ENCODE peak calls at places on chromosome 16, in eight cellular contexts. E is GM23248, W is dorsolateral prefrontal cortex, A is right atrium auricular region, F is prostate gland, L is psoas muscle, U is aorta, Z is tibial nerve. Y is an unnamed sample.

GRCh38 chr16:14310519-14310991 is 239.4 kb downstream of the MRTFB start:
- DNase-seq in E (peak; percentile 67), W (no peak), A (no peak), F (no peak), L (peak; percentile 67), U (peak; percentile 53), Z (no peak), Y (no peak)

GRCh38 chr16:73068546-73069401 is 20.8 kb upstream of the ZFHX3 start:
- DNase-seq in E (peak; percentile 95), W (no peak), A (peak; percentile 91), F (no peak), L (peak; percentile 93), U (peak; percentile 93), Z (no peak), Y (peak; percentile 26)

GRCh38 chr16:1196494-1196893 is 28.6 kb downstream of the TPSG1 start:
- DNase-seq in E (no peak), W (no peak), A (no peak), F (no peak), L (no peak), U (no peak), Z (no peak), Y (no peak)

GRCh38 chr16:80058236-80058635 is 457.7 kb upstream of the MAF start:
- DNase-seq in E (no peak), W (peak; percentile 33), A (peak; percentile 71), F (peak; percentile 52), L (peak; percentile 78), U (peak; percentile 74), Z (peak; percentile 22), Y (no peak)

GRCh38 chr16:68310441-68311315 is at the start of the genes PRMT7 and SLC7A6OS:
- DNase-seq in E (peak; percentile 98), W (peak; percentile 92), A (peak; percentile 86), F (peak; percentile 91), L (peak; percentile 94), U (peak; percentile 96), Z (peak; percentile 89), Y (peak; percentile 86)

GRCh38 chr16:84293406-84293805 is 1.3 kb upstream of the WFDC1 start:
- DNase-seq in E (no peak), W (no peak), A (no peak), F (no peak), L (no peak), U (no peak), Z (no peak), Y (no peak)

GRCh38 chr16:11312718-11313492 is 31.8 kb upstream of the PRM1 start:
- DNase-seq in E (peak; percentile 47), W (no peak), A (no peak), F (no peak), L (no peak), U (no peak), Z (no peak), Y (peak; percentile 43)

GRCh38 chr16:53664724-53665345 is 38.8 kb downstream of the RPGRIP1L start:
- DNase-seq in E (peak; percentile 96), W (no peak), A (no peak), F (no peak), L (no peak), U (no peak), Z (no peak), Y (no peak)

GRCh38 chr16:48358419-48358818 is 26.8 kb downstream of the SIAH1 start:
- DNase-seq in E (no peak), W (no peak), A (no peak), F (no peak), L (no peak), U (no peak), Z (no peak), Y (no peak)

GRCh38 chr16:49330562-49331201 is 42.9 kb upstream of the C16orf78 start:
- DNase-seq in E (no peak), W (peak; percentile 78), A (no peak), F (no peak), L (no peak), U (no peak), Z (no peak), Y (no peak)

GRCh38 chr16:2971134-2971984 is 2.2 kb downstream of the PAQR4 start:
- DNase-seq in E (no peak), W (no peak), A (no peak), F (no peak), L (no peak), U (no peak), Z (no peak), Y (no peak)

GRCh38 chr16:3274490-3274889 is 8.8 kb upstream of the ZNF263 start:
- DNase-seq in E (no peak), W (no peak), A (no peak), F (no peak), L (no peak), U (no peak), Z (no peak), Y (no peak)

GRCh38 chr16:1300664-1301476 is 8.6 kb upstream of the UBE2I start:
- DNase-seq in E (peak; percentile 78), W (peak; percentile 36), A (peak; percentile 62), F (peak; percentile 48), L (peak; percentile 85), U (peak; percentile 88), Z (no peak), Y (peak; percentile 94)

GRCh38 chr16:48347191-48347860 is 37.9 kb downstream of the SIAH1 start:
- DNase-seq in E (no peak), W (peak; percentile 42), A (no peak), F (no peak), L (no peak), U (no peak), Z (no peak), Y (no peak)

GRCh38 chr16:14419817-14420216 is 210.2 kb downstream of the PARN start:
- DNase-seq in E (no peak), W (no peak), A (no peak), F (no peak), L (no peak), U (no peak), Z (no peak), Y (no peak)

GRCh38 chr16:86026916-86027315 is 128.0 kb downstream of the IRF8 start:
- DNase-seq in E (no peak), W (no peak), A (no peak), F (no peak), L (no peak), U (no peak), Z (no peak), Y (no peak)

GRCh38 chr16:86027366-86028126 is 128.6 kb downstream of the IRF8 start:
- DNase-seq in E (no peak), W (no peak), A (no peak), F (no peak), L (peak; percentile 30), U (peak; percentile 27), Z (no peak), Y (no peak)

GRCh38 chr16:86030116-86030515 is 131.2 kb downstream of the IRF8 start:
- DNase-seq in E (no peak), W (no peak), A (no peak), F (no peak), L (no peak), U (peak; percentile 35), Z (no peak), Y (no peak)

GRCh38 chr16:86031141-86031678 is 132.2 kb downstream of the IRF8 start:
- DNase-seq in E (no peak), W (no peak), A (no peak), F (no peak), L (no peak), U (peak; percentile 32), Z (no peak), Y (no peak)

GRCh38 chr16:86029131-86029741 is 130.3 kb downstream of the IRF8 start:
- DNase-seq in E (peak; percentile 39), W (no peak), A (no peak), F (no peak), L (peak; percentile 59), U (peak; percentile 77), Z (no peak), Y (no peak)
- H3K27me3 ChIP-seq in E (peaks cover 55% of the 10 kb centered on the region), W (no peaks in the 10 kb centered on the region), A (no peaks in the 10 kb centered on the region), F (peaks cover 5% of the 10 kb centered on the region), L (no peaks in the 10 kb centered on the region), U (peaks cover 2% of the 10 kb centered on the region), Z (no peaks in the 10 kb centered on the region), Y (peaks cover 3% of the 10 kb centered on the region)

DNA sequence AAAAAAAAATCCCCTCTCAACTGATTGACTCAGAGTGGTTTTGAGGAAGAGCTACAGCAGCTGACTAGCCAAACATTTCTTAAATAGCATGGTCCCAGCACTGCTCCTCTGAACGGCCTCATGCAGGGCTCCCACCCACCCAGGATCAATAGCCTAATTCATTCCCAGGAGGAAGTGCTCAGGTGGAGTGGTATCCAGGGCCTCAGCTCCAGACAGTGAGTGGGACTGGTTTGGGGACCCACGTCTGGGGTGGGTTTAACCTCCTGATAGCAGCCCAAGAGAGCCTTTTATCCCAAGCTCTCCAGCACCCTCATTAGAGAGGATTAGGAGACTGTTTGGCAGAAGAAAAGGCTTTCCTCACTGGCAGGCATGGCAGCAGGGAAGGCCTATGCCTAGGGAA is 68.5 kb upstream of the CDH5 start:
- DNase-seq in E (no peak), W (no peak), A (peak; percentile 7), F (no peak), L (no peak), U (no peak), Z (no peak), Y (no peak)
- H3K27me3 ChIP-seq in E (peaks cover 70% of the 10 kb centered on the region), W (peaks cover 2% of the 10 kb centered on the region), A (no peaks in the 10 kb centered on the region), F (no peaks in the 10 kb centered on the region), L (no peaks in the 10 kb centered on the region), U (no peaks in the 10 kb centered on the region), Z (peaks cover 3% of the 10 kb centered on the region), Y (no peaks in the 10 kb centered on the region)

DNA sequence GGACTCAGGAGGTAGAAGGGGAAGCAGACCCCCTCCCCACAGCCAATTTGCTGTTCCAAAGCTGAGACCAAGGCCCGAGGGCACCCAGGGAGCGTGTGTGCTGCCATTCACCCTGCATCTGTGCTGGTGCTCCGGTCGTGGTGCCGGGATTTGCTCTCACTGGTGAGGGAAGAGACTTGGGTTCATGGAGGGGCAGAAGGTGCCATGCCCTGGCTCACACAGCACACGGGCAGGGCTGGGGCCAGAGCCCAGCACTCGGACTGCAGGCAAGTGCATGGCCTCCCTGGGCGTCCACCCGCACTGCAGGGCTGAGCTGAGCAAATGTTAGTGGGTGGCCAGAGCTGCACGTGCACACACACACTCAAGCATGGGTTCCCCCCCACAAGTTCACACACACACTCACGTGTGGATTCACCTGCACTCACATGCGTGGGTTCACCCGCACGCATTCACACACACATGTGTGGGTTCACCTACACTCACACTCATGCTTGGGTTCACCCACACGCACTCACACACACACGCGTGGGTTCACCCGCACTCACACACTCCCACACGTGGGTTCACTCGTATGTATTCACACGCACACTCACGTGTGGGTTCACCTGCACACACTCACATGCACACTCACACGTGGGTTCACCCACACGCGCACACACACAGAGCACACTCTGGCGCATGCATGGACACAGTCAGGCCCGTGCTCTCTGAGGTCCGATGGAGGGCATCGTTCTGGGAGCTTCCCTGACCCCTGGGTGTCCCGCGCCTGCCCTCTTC is 57.0 kb upstream of the CBFA2T3 start:
- DNase-seq in E (no peak), W (no peak), A (no peak), F (no peak), L (peak; percentile 20), U (peak; percentile 46), Z (no peak), Y (peak; percentile 13)
- H3K27me3 ChIP-seq in E (peaks cover 4% of the 10 kb centered on the region), W (no peaks in the 10 kb centered on the region), A (no peaks in the 10 kb centered on the region), F (peaks cover 13% of the 10 kb centered on the region), L (no peaks in the 10 kb centered on the region), U (no peaks in the 10 kb centered on the region), Z (peaks cover 37% of the 10 kb centered on the region), Y (no peaks in the 10 kb centered on the region)

DNA sequence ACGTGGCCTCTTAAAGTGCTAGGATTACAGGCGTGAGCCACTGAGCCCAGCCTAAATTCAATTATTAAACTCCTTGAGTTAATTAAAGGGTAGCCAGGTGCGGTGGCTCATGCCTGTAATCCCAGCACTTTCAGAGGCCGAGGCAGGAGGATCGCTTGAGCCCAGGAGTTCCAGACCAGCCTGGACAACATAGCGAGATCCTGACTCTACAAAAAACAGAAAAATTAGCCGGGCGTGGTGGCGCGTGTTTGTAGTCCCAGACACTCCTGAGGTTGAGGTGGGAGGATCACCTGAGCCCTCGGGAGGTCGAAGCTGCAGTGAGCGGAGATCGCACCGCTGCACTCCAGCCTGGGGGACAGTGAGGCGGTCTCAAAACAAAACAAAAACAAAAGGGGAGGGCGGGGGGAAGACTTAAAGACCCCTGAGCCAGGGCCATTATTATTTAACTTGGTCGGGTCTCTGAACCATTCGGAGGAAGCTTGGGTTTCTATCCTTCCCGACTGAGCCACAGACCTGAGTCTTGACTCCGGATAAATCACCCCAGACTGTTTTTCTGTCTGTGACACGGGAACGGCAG is 19.5 kb downstream of the BCL7C start:
- DNase-seq in E (no peak), W (peak; percentile 11), A (no peak), F (no peak), L (no peak), U (peak; percentile 72), Z (no peak), Y (no peak)
- H3K27me3 ChIP-seq in E (no peaks in the 10 kb centered on the region), W (no peaks in the 10 kb centered on the region), A (no peaks in the 10 kb centered on the region), F (no peaks in the 10 kb centered on the region), L (no peaks in the 10 kb centered on the region), U (no peaks in the 10 kb centered on the region), Z (no peaks in the 10 kb centered on the region), Y (no peaks in the 10 kb centered on the region)